ENCODE peak calls at places on chromosomes 11 and 22, in seven cellular contexts. One of them, this sample, is unnamed.

GRCh38 chr11:42138454-42138853 is 679.0 kb upstream of the LRRC4C start:
- DNase-seq in A549: no peak
- DNase-seq in stomach: no peak
- DNase-seq in transverse colon: no peak
- DNase-seq in adrenal gland: no peak
- DNase-seq in HepG2: no peak
- DNase-seq in heart left ventricle: no peak
- DNase-seq in this sample: no peak

GRCh38 chr11:61701298-61701993 is 21.3 kb downstream of the DAGLA start:
- DNase-seq in A549: no peak
- DNase-seq in stomach: no peak
- DNase-seq in transverse colon: peak
- DNase-seq in adrenal gland: no peak
- DNase-seq in HepG2: peak
- DNase-seq in heart left ventricle: no peak
- DNase-seq in this sample: no peak

GRCh38 chr11:61693897-61694840 is 14.0 kb downstream of the DAGLA start:
- DNase-seq in A549: no peak
- DNase-seq in stomach: no peak
- DNase-seq in transverse colon: peak
- DNase-seq in adrenal gland: peak
- DNase-seq in HepG2: peak
- DNase-seq in heart left ventricle: peak
- DNase-seq in this sample: no peak

GRCh38 chr11:103170865-103171264 is 61.6 kb downstream of the DYNC2H1 start:
- DNase-seq in A549: no peak
- DNase-seq in stomach: no peak
- DNase-seq in transverse colon: no peak
- DNase-seq in adrenal gland: no peak
- DNase-seq in HepG2: no peak
- DNase-seq in heart left ventricle: no peak
- DNase-seq in this sample: no peak

GRCh38 chr22:20803696-20804324 is 29.9 kb downstream of the SERPIND1 start:
- DNase-seq in A549: peak
- DNase-seq in stomach: peak
- DNase-seq in transverse colon: peak
- DNase-seq in adrenal gland: peak
- DNase-seq in HepG2: peak
- DNase-seq in heart left ventricle: no peak
- DNase-seq in this sample: no peak

GRCh38 chr11:45285931-45286632 is at the start of gene SYT13:
- DNase-seq in A549: peak
- DNase-seq in stomach: peak
- DNase-seq in transverse colon: peak
- DNase-seq in adrenal gland: no peak
- DNase-seq in HepG2: no peak
- DNase-seq in heart left ventricle: no peak
- DNase-seq in this sample: no peak

GRCh38 chr11:28757725-28758515 is 649.7 kb downstream of the METTL15 start:
- DNase-seq in A549: peak
- DNase-seq in stomach: no peak
- DNase-seq in transverse colon: no peak
- DNase-seq in adrenal gland: no peak
- DNase-seq in HepG2: no peak
- DNase-seq in heart left ventricle: no peak
- DNase-seq in this sample: peak

GRCh38 chr11:74696932-74697687 is 34.1 kb downstream of the CHRDL2 start:
- DNase-seq in A549: peak
- DNase-seq in stomach: peak
- DNase-seq in transverse colon: peak
- DNase-seq in adrenal gland: peak
- DNase-seq in HepG2: peak
- DNase-seq in heart left ventricle: peak
- DNase-seq in this sample: no peak

GRCh38 chr11:122215244-122215992 is 99.4 kb upstream of the BLID start:
- DNase-seq in A549: peak
- DNase-seq in stomach: peak
- DNase-seq in transverse colon: peak
- DNase-seq in adrenal gland: peak
- DNase-seq in HepG2: peak
- DNase-seq in heart left ventricle: peak
- DNase-seq in this sample: peak

GRCh38 chr11:120108154-120108784 is 29.6 kb downstream of the TRIM29 start:
- DNase-seq in A549: peak
- DNase-seq in stomach: peak
- DNase-seq in transverse colon: peak
- DNase-seq in adrenal gland: peak
- DNase-seq in HepG2: peak
- DNase-seq in heart left ventricle: peak
- DNase-seq in this sample: peak

GRCh38 chr11:61133956-61134662 is 27.1 kb downstream of the VPS37C start:
- DNase-seq in A549: no peak
- DNase-seq in stomach: no peak
- DNase-seq in transverse colon: no peak
- DNase-seq in adrenal gland: no peak
- DNase-seq in HepG2: no peak
- DNase-seq in heart left ventricle: no peak
- DNase-seq in this sample: no peak

GRCh38 chr11:82979824-82980223 is 78.3 kb downstream of the DDIAS start:
- DNase-seq in A549: no peak
- DNase-seq in stomach: no peak
- DNase-seq in transverse colon: no peak
- DNase-seq in adrenal gland: no peak
- DNase-seq in HepG2: no peak
- DNase-seq in heart left ventricle: no peak
- DNase-seq in this sample: no peak

GRCh38 chr22:23147632-23148387 is 2.5 kb downstream of the RAB36 start:
- DNase-seq in A549: no peak
- DNase-seq in stomach: no peak
- DNase-seq in transverse colon: no peak
- DNase-seq in adrenal gland: no peak
- DNase-seq in HepG2: peak
- DNase-seq in heart left ventricle: no peak
- DNase-seq in this sample: no peak

GRCh38 chr11:85749884-85750283 is 61.1 kb downstream of the SYTL2 start:
- DNase-seq in A549: no peak
- DNase-seq in stomach: no peak
- DNase-seq in transverse colon: no peak
- DNase-seq in adrenal gland: no peak
- DNase-seq in HepG2: no peak
- DNase-seq in heart left ventricle: no peak
- DNase-seq in this sample: no peak

GRCh38 chr11:115168229-115168671 is 336.0 kb downstream of the CADM1 start:
- DNase-seq in A549: no peak
- DNase-seq in stomach: no peak
- DNase-seq in transverse colon: no peak
- DNase-seq in adrenal gland: peak
- DNase-seq in HepG2: no peak
- DNase-seq in heart left ventricle: peak
- DNase-seq in this sample: no peak

GRCh38 chr11:44893250-44894216 is 57.1 kb downstream of the TP53I11 start:
- DNase-seq in A549: no peak
- DNase-seq in stomach: no peak
- DNase-seq in transverse colon: no peak
- DNase-seq in adrenal gland: peak
- DNase-seq in HepG2: no peak
- DNase-seq in heart left ventricle: no peak
- DNase-seq in this sample: no peak

GRCh38 chr11:67262731-67263675 is 3.3 kb upstream of the GRK2 start:
- DNase-seq in A549: peak
- DNase-seq in stomach: peak
- DNase-seq in transverse colon: peak
- DNase-seq in adrenal gland: peak
- DNase-seq in HepG2: peak
- DNase-seq in heart left ventricle: peak
- DNase-seq in this sample: peak

GRCh38 chr11:114847599-114847998 is 169.3 kb downstream of the NXPE2 start:
- DNase-seq in A549: no peak
- DNase-seq in stomach: no peak
- DNase-seq in transverse colon: no peak
- DNase-seq in adrenal gland: no peak
- DNase-seq in HepG2: no peak
- DNase-seq in heart left ventricle: no peak
- DNase-seq in this sample: no peak

GRCh38 chr22:39155421-39155820 is 2.9 kb upstream of the CBX7 start:
- DNase-seq in A549: no peak
- DNase-seq in stomach: no peak
- DNase-seq in transverse colon: no peak
- DNase-seq in adrenal gland: peak
- DNase-seq in HepG2: no peak
- DNase-seq in heart left ventricle: no peak
- DNase-seq in this sample: no peak

GRCh38 chr11:56176318-56176717 is at the start of gene OR5J2:
- DNase-seq in A549: no peak
- DNase-seq in stomach: no peak
- DNase-seq in transverse colon: no peak
- DNase-seq in adrenal gland: no peak
- DNase-seq in HepG2: no peak
- DNase-seq in heart left ventricle: no peak
- DNase-seq in this sample: no peak

GRCh38 chr22:44860311-44860710 is 107.9 kb downstream of the ARHGAP8 start:
- DNase-seq in A549: no peak
- DNase-seq in stomach: no peak
- DNase-seq in transverse colon: no peak
- DNase-seq in adrenal gland: no peak
- DNase-seq in HepG2: no peak
- DNase-seq in heart left ventricle: no peak
- DNase-seq in this sample: no peak
- TF ChIP-seq POLR2A in A549: no peak
- TF ChIP-seq POLR2A in stomach: no peak
- TF ChIP-seq POLR2A in transverse colon: no peak
- TF ChIP-seq POLR2A in adrenal gland: no peak
- TF ChIP-seq POLR2A in HepG2: no peak
- TF ChIP-seq POLR2A in heart left ventricle: no peak
- TF ChIP-seq POLR2A in this sample: no peak

DNA sequence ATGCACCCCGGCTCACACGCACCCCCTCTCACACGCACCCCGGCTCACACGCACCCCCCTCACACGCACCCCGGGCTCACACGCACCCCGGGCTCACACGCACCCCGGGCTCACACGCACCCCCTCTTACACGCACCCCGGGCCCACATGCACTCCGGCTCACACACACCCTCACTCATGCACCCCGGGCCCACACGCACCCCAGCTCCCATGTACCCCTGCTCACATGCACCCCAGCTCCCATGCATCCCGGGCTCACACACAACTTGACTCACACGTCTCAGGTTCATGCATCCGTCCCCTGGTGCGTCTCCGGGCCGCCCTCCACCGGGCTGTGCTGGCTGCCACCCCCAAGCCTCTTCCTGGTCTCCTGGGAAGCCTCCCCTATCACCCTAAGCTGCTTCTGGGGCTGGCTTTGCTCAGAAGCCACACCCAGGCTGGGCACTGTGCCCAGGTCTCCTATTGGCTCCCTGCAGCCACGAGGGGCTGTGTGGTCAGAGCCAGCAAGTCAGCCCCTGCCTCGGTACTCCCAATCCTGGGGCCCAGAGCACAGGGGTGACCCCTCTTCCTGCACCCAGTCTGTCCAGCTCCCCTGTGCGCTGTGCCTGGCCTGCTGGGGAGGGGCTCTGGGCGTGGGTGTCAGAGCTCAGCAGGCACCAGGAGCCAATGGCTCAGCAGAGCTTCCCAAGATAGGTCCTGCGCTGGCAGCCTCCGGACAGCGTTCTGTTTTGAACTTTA is 16.9 kb downstream of the TSPAN4 start:
- DNase-seq in A549: peak
- DNase-seq in stomach: peak
- DNase-seq in transverse colon: peak
- DNase-seq in adrenal gland: peak
- DNase-seq in HepG2: no peak
- DNase-seq in heart left ventricle: peak
- DNase-seq in this sample: peak
- TF ChIP-seq POLR2A in A549: no peak
- TF ChIP-seq POLR2A in stomach: no peak
- TF ChIP-seq POLR2A in transverse colon: no peak
- TF ChIP-seq POLR2A in adrenal gland: no peak
- TF ChIP-seq POLR2A in HepG2: no peak
- TF ChIP-seq POLR2A in heart left ventricle: no peak
- TF ChIP-seq POLR2A in this sample: no peak

GRCh38 chr11:12539570-12539969 is 134.7 kb upstream of the TEAD1 start:
- DNase-seq in A549: no peak
- DNase-seq in stomach: no peak
- DNase-seq in transverse colon: no peak
- DNase-seq in adrenal gland: no peak
- DNase-seq in HepG2: no peak
- DNase-seq in heart left ventricle: no peak
- DNase-seq in this sample: peak
- TF ChIP-seq POLR2A in A549: no peak
- TF ChIP-seq POLR2A in stomach: no peak
- TF ChIP-seq POLR2A in transverse colon: no peak
- TF ChIP-seq POLR2A in adrenal gland: no peak
- TF ChIP-seq POLR2A in HepG2: no peak
- TF ChIP-seq POLR2A in heart left ventricle: no peak
- TF ChIP-seq POLR2A in this sample: peak

GRCh38 chr22:40966683-40967082 is 15.5 kb downstream of the RBX1 start:
- DNase-seq in A549: no peak
- DNase-seq in stomach: no peak
- DNase-seq in transverse colon: no peak
- DNase-seq in adrenal gland: no peak
- DNase-seq in HepG2: no peak
- DNase-seq in heart left ventricle: no peak
- DNase-seq in this sample: no peak
- TF ChIP-seq POLR2A in A549: no peak
- TF ChIP-seq POLR2A in stomach: no peak
- TF ChIP-seq POLR2A in transverse colon: no peak
- TF ChIP-seq POLR2A in adrenal gland: no peak
- TF ChIP-seq POLR2A in HepG2: no peak
- TF ChIP-seq POLR2A in heart left ventricle: no peak
- TF ChIP-seq POLR2A in this sample: no peak

DNA sequence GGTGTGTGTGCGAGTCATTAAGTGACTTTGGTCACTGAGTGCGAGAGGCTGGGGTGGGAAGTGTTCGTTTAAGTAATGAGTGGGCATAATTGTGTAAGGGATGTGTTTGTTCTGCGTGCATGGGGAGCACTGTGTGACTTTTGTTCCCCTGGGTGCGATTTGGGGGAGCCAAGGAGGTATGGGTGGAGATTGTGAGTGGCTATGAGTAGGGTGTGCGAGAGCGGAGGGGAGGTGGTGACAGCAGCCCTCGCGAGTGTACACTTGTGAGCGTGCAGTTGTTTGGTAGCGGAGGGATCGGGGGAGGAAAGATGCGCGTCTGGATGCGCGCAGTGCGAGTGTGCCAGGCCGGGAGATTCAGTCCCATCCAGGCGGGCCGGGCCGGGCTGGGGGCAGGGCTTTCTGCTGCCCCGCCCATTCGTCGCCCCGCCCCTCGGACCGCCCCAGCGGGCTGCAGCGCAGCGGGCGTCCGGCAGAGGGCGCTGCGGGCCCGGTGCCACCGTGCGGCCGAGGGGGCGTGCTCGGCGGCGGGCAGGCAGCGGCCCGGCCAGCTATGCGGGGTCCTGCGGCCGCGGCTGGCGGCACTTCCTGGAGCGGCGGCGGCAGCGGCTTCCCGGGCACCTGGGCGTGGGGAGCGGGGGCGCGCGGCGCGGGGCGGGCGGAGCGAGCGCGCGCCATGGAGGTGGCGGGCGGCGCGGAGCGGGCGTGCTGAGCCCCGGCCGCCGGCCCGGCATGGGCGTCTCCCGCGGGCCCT is at the start of gene DGKZ:
- DNase-seq in A549: peak
- DNase-seq in stomach: peak
- DNase-seq in transverse colon: peak
- DNase-seq in adrenal gland: peak
- DNase-seq in HepG2: peak
- DNase-seq in heart left ventricle: peak
- DNase-seq in this sample: peak
- TF ChIP-seq POLR2A in A549: peak
- TF ChIP-seq POLR2A in stomach: no peak
- TF ChIP-seq POLR2A in transverse colon: no peak
- TF ChIP-seq POLR2A in adrenal gland: peak
- TF ChIP-seq POLR2A in HepG2: no peak
- TF ChIP-seq POLR2A in heart left ventricle: peak
- TF ChIP-seq POLR2A in this sample: peak